ENCODE peak calls at places on chromosomes 12 and 14, in nine cellular contexts. X, V, A, H, K, G, S, Y and R are unnamed samples.

GRCh38 chr14:33484264-33484663 is 466.6 kb downstream of the EGLN3 start:
- DNase-seq in X (no peak), V (no peak), A (no peak), H (no peak), K (no peak), G (no peak), S (no peak), Y (no peak), R (no peak)

GRCh38 chr14:101953151-101953550 is 11.2 kb upstream of the DYNC1H1 start:
- DNase-seq in X (no peak), V (no peak), A (no peak), H (no peak), K (no peak), G (no peak), S (no peak), Y (no peak), R (no peak)

GRCh38 chr12:82910246-82910893 is 223.7 kb downstream of the TMTC2 start:
- DNase-seq in X (no peak), V (no peak), A (no peak), H (no peak), K (no peak), G (no peak), S (no peak), Y (no peak), R (no peak)

GRCh38 chr14:57085801-57086200 is 182.9 kb downstream of the EXOC5 start:
- DNase-seq in X (no peak), V (no peak), A (peak; percentile 15), H (peak; percentile 40), K (no peak), G (no peak), S (no peak), Y (no peak), R (no peak)

GRCh38 chr12:6285063-6285477 is 25.4 kb upstream of the PLEKHG6 start:
- DNase-seq in X (peak; percentile 92), V (peak; percentile 31), A (peak; percentile 22), H (peak; percentile 72), K (peak; percentile 79), G (no peak), S (peak; percentile 34), Y (peak; percentile 15), R (peak; percentile 81)

GRCh38 chr14:47511829-47512228 is 163.6 kb downstream of the MDGA2 start:
- DNase-seq in X (no peak), V (no peak), A (no peak), H (no peak), K (no peak), G (no peak), S (no peak), Y (no peak), R (no peak)

GRCh38 chr12:59452259-59452658 is 143.6 kb upstream of the SLC16A7 start:
- DNase-seq in X (no peak), V (no peak), A (no peak), H (peak; percentile 84), K (no peak), G (no peak), S (no peak), Y (no peak), R (no peak)

GRCh38 chr12:64236549-64236948 is 14.5 kb upstream of the KICS2 start:
- DNase-seq in X (no peak), V (no peak), A (no peak), H (peak; percentile 37), K (no peak), G (no peak), S (no peak), Y (no peak), R (no peak)

GRCh38 chr12:19130224-19131019 is 889 bp downstream of the PLEKHA5 start:
- DNase-seq in X (peak; percentile 66), V (peak; percentile 43), A (no peak), H (peak; percentile 36), K (peak; percentile 47), G (no peak), S (no peak), Y (peak; percentile 29), R (peak; percentile 5)

GRCh38 chr14:88286309-88286708 is 36.8 kb downstream of the KCNK10 start:
- DNase-seq in X (no peak), V (no peak), A (no peak), H (peak; percentile 6), K (no peak), G (no peak), S (no peak), Y (no peak), R (no peak)

GRCh38 chr14:24080888-24081738 is 9.8 kb downstream of the CPNE6 start:
- DNase-seq in X (no peak), V (peak; percentile 56), A (peak; percentile 42), H (peak; percentile 30), K (peak; percentile 29), G (peak; percentile 36), S (peak; percentile 31), Y (peak; percentile 69), R (peak; percentile 91)

GRCh38 chr14:77355811-77356210 is 21.1 kb downstream of the TMED8 start:
- DNase-seq in X (no peak), V (no peak), A (no peak), H (no peak), K (no peak), G (no peak), S (no peak), Y (no peak), R (no peak)

GRCh38 chr14:74135386-74135785 is 50.6 kb downstream of the LIN52 start:
- DNase-seq in X (no peak), V (no peak), A (no peak), H (peak; percentile 3), K (no peak), G (no peak), S (no peak), Y (no peak), R (no peak)

GRCh38 chr12:55996201-55996714 is 818 bp upstream of the SUOX start:
- DNase-seq in X (no peak), V (peak; percentile 16), A (peak; percentile 40), H (peak; percentile 70), K (peak; percentile 29), G (peak; percentile 38), S (peak; percentile 45), Y (peak; percentile 18), R (peak; percentile 36)

GRCh38 chr12:53618340-53618739 is 7.8 kb downstream of the ATF7 start:
- DNase-seq in X (no peak), V (no peak), A (no peak), H (no peak), K (no peak), G (no peak), S (no peak), Y (no peak), R (no peak)

GRCh38 chr12:88559772-88560171 is 20.5 kb downstream of the KITLG start:
- DNase-seq in X (no peak), V (no peak), A (no peak), H (peak; percentile 56), K (no peak), G (no peak), S (no peak), Y (no peak), R (no peak)

GRCh38 chr12:41795910-41796309 is 348.8 kb downstream of the GXYLT1 start:
- DNase-seq in X (peak; percentile 28), V (no peak), A (no peak), H (no peak), K (no peak), G (no peak), S (no peak), Y (no peak), R (no peak)

GRCh38 chr14:93638790-93639189 is 149.5 kb downstream of the PRIMA1 start:
- DNase-seq in X (no peak), V (no peak), A (no peak), H (no peak), K (no peak), G (no peak), S (no peak), Y (no peak), R (no peak)

GRCh38 chr12:91053951-91054715 is 3.7 kb downstream of the KERA start:
- DNase-seq in X (no peak), V (no peak), A (no peak), H (peak; percentile 9), K (no peak), G (no peak), S (no peak), Y (no peak), R (no peak)

GRCh38 chr12:132630672-132631071 is 12.1 kb downstream of the P2RX2 start:
- DNase-seq in X (no peak), V (no peak), A (no peak), H (no peak), K (no peak), G (no peak), S (no peak), Y (no peak), R (no peak)

GRCh38 chr12:16604853-16605252 is 1.1 kb downstream of the LMO3 start:
- DNase-seq in X (no peak), V (no peak), A (no peak), H (no peak), K (no peak), G (no peak), S (no peak), Y (no peak), R (no peak)

GRCh38 chr12:6927379-6927991 is at the start of gene ATN1:
- DNase-seq in X (peak; percentile 95), V (peak; percentile 77), A (peak; percentile 9), H (peak; percentile 48), K (peak; percentile 75), G (peak; percentile 47), S (no peak), Y (peak; percentile 79), R (peak; percentile 73)

GRCh38 chr12:89327477-89328094 is 24.7 kb downstream of the DUSP6 start:
- DNase-seq in X (no peak), V (peak; percentile 20), A (no peak), H (no peak), K (no peak), G (no peak), S (no peak), Y (no peak), R (no peak)

GRCh38 chr12:120037851-120038250 is 48.8 kb downstream of the BICDL1 start:
- DNase-seq in X (no peak), V (no peak), A (no peak), H (no peak), K (no peak), G (no peak), S (no peak), Y (no peak), R (no peak)

GRCh38 chr12:29782285-29782820 is 1.4 kb downstream of the TMTC1 start:
- DNase-seq in X (no peak), V (no peak), A (no peak), H (peak; percentile 79), K (no peak), G (no peak), S (no peak), Y (no peak), R (no peak)

GRCh38 chr12:70925542-70925941 is 5.0 kb upstream of the PTPRR start:
- DNase-seq in X (no peak), V (no peak), A (no peak), H (no peak), K (no peak), G (no peak), S (no peak), Y (no peak), R (no peak)

GRCh38 chr12:109302358-109302757 is 6.7 kb downstream of the FOXN4 start:
- DNase-seq in X (no peak), V (no peak), A (no peak), H (no peak), K (no peak), G (no peak), S (no peak), Y (no peak), R (no peak)

GRCh38 chr12:91406920-91407341 is 224.3 kb upstream of the DCN start:
- DNase-seq in X (no peak), V (no peak), A (no peak), H (peak; percentile 98), K (no peak), G (no peak), S (no peak), Y (no peak), R (no peak)

GRCh38 chr14:65035049-65035448 is 48.4 kb downstream of the FNTB start:
- DNase-seq in X (no peak), V (peak; percentile 45), A (no peak), H (no peak), K (no peak), G (no peak), S (no peak), Y (peak; percentile 51), R (no peak)

GRCh38 chr12:6471992-6472366 is 1.5 kb upstream of the VAMP1 start:
- DNase-seq in X (no peak), V (no peak), A (no peak), H (peak; percentile 92), K (no peak), G (no peak), S (no peak), Y (no peak), R (no peak)

GRCh38 chr12:27521066-27521465 is 2.9 kb upstream of the PPFIBP1 start:
- DNase-seq in X (peak; percentile 66), V (no peak), A (no peak), H (no peak), K (no peak), G (no peak), S (no peak), Y (no peak), R (no peak)